ENCODE peak calls at places on chromosomes 4 and X, in four cellular contexts. One of them, this sample, is unnamed.

GRCh38 chrX:119292445-119292844 is 56.4 kb downstream of the PGRMC1 start:
- DNase-seq in H9: no peak
- DNase-seq in IMR-90: no peak
- DNase-seq in H1: no peak
- DNase-seq in this sample: peak

GRCh38 chr4:45155081-45155777 is 428.9 kb upstream of the GNPDA2 start:
- DNase-seq in H1: no peak
- DNase-seq in IMR-90: no peak
- DNase-seq in H9: no peak
- DNase-seq in this sample: peak

GRCh38 chr4:151991001-151991883 is 230.4 kb upstream of the GATB start:
- DNase-seq in IMR-90: no peak
- DNase-seq in H9: no peak
- DNase-seq in H1: no peak
- DNase-seq in this sample: no peak

GRCh38 chr4:68872442-68873217 is 56.8 kb downstream of the UGT2B10 start:
- DNase-seq in H9: no peak
- DNase-seq in H1: no peak
- DNase-seq in IMR-90: no peak
- DNase-seq in this sample: no peak

GRCh38 chr4:10281996-10282395 is 165.4 kb upstream of the WDR1 start:
- DNase-seq in H1: no peak
- DNase-seq in IMR-90: no peak
- DNase-seq in H9: no peak
- DNase-seq in this sample: no peak

GRCh38 chr4:24867766-24868296 is 45.0 kb downstream of the CCDC149 start:
- DNase-seq in H1: no peak
- DNase-seq in IMR-90: no peak
- DNase-seq in H9: peak
- DNase-seq in this sample: no peak

GRCh38 chr4:5746829-5747745 is 36.1 kb downstream of the EVC start:
- DNase-seq in H9: no peak
- DNase-seq in IMR-90: peak
- DNase-seq in H1: no peak
- DNase-seq in this sample: no peak

GRCh38 chrX:129755779-129756650 is 17.2 kb downstream of the XPNPEP2 start:
- DNase-seq in H9: peak
- DNase-seq in H1: no peak
- DNase-seq in IMR-90: no peak
- DNase-seq in this sample: peak

GRCh38 chrX:23515028-23515427 is 152.3 kb upstream of the PRDX4 start:
- DNase-seq in H1: no peak
- DNase-seq in H9: no peak
- DNase-seq in IMR-90: no peak
- DNase-seq in this sample: no peak

GRCh38 chrX:154732421-154733071 is 18.3 kb downstream of the GAB3 start:
- DNase-seq in H9: no peak
- DNase-seq in IMR-90: peak
- DNase-seq in H1: no peak
- DNase-seq in this sample: peak

GRCh38 chr4:156956359-156956758 is 15.2 kb downstream of the PDGFC start:
- DNase-seq in H9: no peak
- DNase-seq in IMR-90: no peak
- DNase-seq in H1: no peak
- DNase-seq in this sample: no peak

GRCh38 chr4:80221161-80221560 is 23.9 kb downstream of the PRDM8 start:
- DNase-seq in H9: no peak
- DNase-seq in H1: no peak
- DNase-seq in IMR-90: peak
- DNase-seq in this sample: no peak

GRCh38 chr4:75289843-75290616 is 224.2 kb downstream of the RCHY1 start:
- DNase-seq in H1: peak
- DNase-seq in IMR-90: no peak
- DNase-seq in H9: peak
- DNase-seq in this sample: peak

GRCh38 chr4:160546201-160546600 is 1443.3 kb downstream of the RAPGEF2 start:
- DNase-seq in H1: no peak
- DNase-seq in IMR-90: no peak
- DNase-seq in H9: no peak
- DNase-seq in this sample: peak

GRCh38 chr4:106898621-106899230 is 137.4 kb downstream of the DKK2 start:
- DNase-seq in IMR-90: peak
- DNase-seq in H9: peak
- DNase-seq in H1: no peak
- DNase-seq in this sample: peak

GRCh38 chr4:1991596-1992434 is 17.0 kb downstream of the NELFA start:
- DNase-seq in H9: no peak
- DNase-seq in IMR-90: no peak
- DNase-seq in H1: no peak
- DNase-seq in this sample: no peak

GRCh38 chr4:176569301-176569700 is 223.4 kb downstream of the VEGFC start:
- DNase-seq in H1: no peak
- DNase-seq in H9: no peak
- DNase-seq in IMR-90: no peak
- DNase-seq in this sample: no peak

GRCh38 chr4:153427363-153428071 is 38.6 kb upstream of the TMEM131L start:
- DNase-seq in H1: no peak
- DNase-seq in IMR-90: peak
- DNase-seq in H9: no peak
- DNase-seq in this sample: no peak

GRCh38 chr4:16616981-16617380 is 281.5 kb downstream of the LDB2 start:
- DNase-seq in H9: no peak
- DNase-seq in IMR-90: no peak
- DNase-seq in H1: no peak
- DNase-seq in this sample: no peak

GRCh38 chrX:97854071-97854470 is 970.4 kb downstream of the RPA4 start:
- DNase-seq in H1: no peak
- DNase-seq in IMR-90: no peak
- DNase-seq in H9: no peak
- DNase-seq in this sample: no peak

GRCh38 chrX:17375361-17375630 is 296 bp downstream of the NHS start:
- DNase-seq in H1: no peak
- DNase-seq in IMR-90: no peak
- DNase-seq in H9: peak
- DNase-seq in this sample: no peak

GRCh38 chr4:114311745-114312144 is 286.9 kb upstream of the UGT8 start:
- DNase-seq in H1: no peak
- DNase-seq in IMR-90: no peak
- DNase-seq in H9: no peak
- DNase-seq in this sample: no peak

GRCh38 chr4:107468812-107469211 is 251.2 kb downstream of the PAPSS1 start:
- DNase-seq in IMR-90: no peak
- DNase-seq in H9: no peak
- DNase-seq in H1: no peak
- DNase-seq in this sample: no peak

GRCh38 chr4:137531951-137532868 is at the start of gene PCDH18:
- DNase-seq in H1: peak
- DNase-seq in IMR-90: peak
- DNase-seq in H9: peak
- DNase-seq in this sample: peak

GRCh38 chr4:168917150-168917779 is 92.8 kb downstream of the CBR4 start:
- DNase-seq in H1: no peak
- DNase-seq in IMR-90: peak
- DNase-seq in H9: no peak
- DNase-seq in this sample: peak

GRCh38 chr4:98746936-98747658 is 88.7 kb upstream of the TSPAN5 start:
- DNase-seq in IMR-90: peak
- DNase-seq in H9: no peak
- DNase-seq in H1: no peak
- DNase-seq in this sample: no peak
- H3K27ac ChIP-seq in IMR-90: no peak
- H3K27ac ChIP-seq in H9: no peak
- H3K27ac ChIP-seq in H1: no peak
- H3K27ac ChIP-seq in this sample: no peak

GRCh38 chr4:53199356-53199755 is 166.5 kb downstream of the SCFD2 start:
- DNase-seq in IMR-90: no peak
- DNase-seq in H1: no peak
- DNase-seq in H9: no peak
- DNase-seq in this sample: no peak
- H3K56ac ChIP-seq in IMR-90: no peak
- H3K56ac ChIP-seq in H1: no peak
- H3K56ac ChIP-seq in H9: no peak
- H3K56ac ChIP-seq in this sample: no peak

DNA sequence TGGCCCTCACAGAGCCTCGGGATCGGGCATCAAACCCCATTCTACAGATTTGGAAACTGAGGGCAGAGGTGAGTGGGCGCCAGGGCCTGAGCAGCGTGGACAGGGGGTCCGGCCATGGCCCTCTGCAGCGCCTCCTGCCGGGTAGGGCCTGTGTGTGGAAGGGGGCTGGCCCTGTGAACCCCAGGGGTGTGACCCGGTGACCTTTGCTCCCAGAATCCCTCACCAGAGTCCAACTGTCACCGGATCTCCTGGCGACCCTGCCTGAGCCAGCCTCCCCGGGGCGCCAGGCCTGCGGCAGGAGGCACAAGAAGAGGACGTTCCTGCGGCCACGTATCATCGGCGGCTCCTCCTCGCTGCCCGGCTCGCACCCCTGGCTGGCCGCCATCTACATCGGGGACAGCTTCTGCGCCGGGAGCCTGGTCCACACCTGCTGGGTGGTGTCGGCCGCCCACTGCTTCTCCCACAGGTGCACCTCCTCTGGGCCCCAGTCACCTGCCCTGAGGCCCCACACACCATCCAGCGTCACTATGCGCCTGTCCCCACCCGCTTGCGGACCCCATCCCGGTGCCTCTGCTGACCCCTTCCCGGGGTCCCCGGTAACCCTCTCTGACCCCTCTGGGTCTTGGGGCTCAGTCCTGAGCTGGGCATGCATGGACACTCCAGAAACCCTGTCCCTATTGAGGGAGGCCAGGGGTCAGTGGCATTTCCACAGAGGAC is 4.2 kb downstream of the HGFAC start:
- DNase-seq in IMR-90: no peak
- DNase-seq in H9: no peak
- DNase-seq in H1: no peak
- DNase-seq in this sample: no peak
- H2BK15ac ChIP-seq in IMR-90: no peak
- H2BK15ac ChIP-seq in H9: no peak
- H2BK15ac ChIP-seq in H1: no peak
- H2BK15ac ChIP-seq in this sample: no peak

GRCh38 chrX:21528076-21528475 is 130.1 kb downstream of the KLHL34 start:
- DNase-seq in IMR-90: peak
- DNase-seq in H9: no peak
- DNase-seq in H1: no peak
- DNase-seq in this sample: no peak
- H3K27ac ChIP-seq in IMR-90: no peak
- H3K27ac ChIP-seq in H9: no peak
- H3K27ac ChIP-seq in H1: no peak
- H3K27ac ChIP-seq in this sample: no peak

DNA sequence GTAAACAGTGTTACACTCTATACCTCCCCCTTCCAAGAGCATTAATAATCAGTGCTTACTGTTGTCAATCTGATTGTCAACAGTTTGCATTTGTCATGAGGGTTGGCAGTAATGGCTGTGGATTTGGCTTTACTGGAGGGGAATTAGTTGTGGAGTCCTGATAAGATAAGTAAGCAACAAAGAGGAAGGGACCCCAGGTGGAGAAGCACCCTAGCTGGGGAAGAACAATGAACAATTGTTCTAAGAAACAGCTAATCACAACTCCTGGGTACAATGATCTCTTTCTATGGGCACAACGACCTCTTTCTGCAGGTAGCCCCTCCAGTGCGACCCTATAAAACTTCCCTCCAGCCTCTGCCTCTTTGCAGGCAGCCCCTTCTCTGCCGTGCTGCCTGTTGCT is 53.2 kb upstream of the CDKN2AIP start:
- DNase-seq in H9: no peak
- DNase-seq in IMR-90: no peak
- DNase-seq in H1: no peak
- DNase-seq in this sample: peak
- H3K56ac ChIP-seq in H9: no peak
- H3K56ac ChIP-seq in IMR-90: no peak
- H3K56ac ChIP-seq in H1: no peak
- H3K56ac ChIP-seq in this sample: peak

DNA sequence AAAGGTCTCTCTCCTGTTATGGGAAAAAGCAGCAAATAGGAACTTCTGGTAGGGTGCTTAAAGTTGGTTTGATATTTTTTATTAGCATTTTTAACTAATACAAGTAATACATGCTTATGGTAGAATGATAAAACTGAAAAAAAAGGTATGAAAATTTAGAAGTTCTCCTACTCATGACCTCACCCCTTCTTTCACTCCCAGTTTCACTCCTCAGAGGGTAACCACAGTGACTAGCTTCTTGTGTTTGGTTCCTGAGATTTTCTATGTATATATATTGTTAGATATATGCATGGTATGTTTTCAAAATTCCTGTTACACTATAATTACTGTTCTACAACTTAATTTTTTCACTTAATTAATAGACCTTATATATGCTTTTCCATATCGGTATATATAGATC is 66.5 kb downstream of the AR start:
- DNase-seq in H1: no peak
- DNase-seq in IMR-90: no peak
- DNase-seq in H9: no peak
- DNase-seq in this sample: no peak
- H2BK15ac ChIP-seq in H1: no peak
- H2BK15ac ChIP-seq in IMR-90: no peak
- H2BK15ac ChIP-seq in H9: no peak
- H2BK15ac ChIP-seq in this sample: no peak

GRCh38 chr4:39357002-39357401 is 9.2 kb downstream of the RFC1 start:
- DNase-seq in IMR-90: no peak
- DNase-seq in H9: no peak
- DNase-seq in H1: no peak
- DNase-seq in this sample: no peak

GRCh38 chr4:39348371-39349265 is 17.5 kb downstream of the RFC1 start:
- DNase-seq in H1: no peak
- DNase-seq in IMR-90: peak
- DNase-seq in H9: no peak
- DNase-seq in this sample: no peak

GRCh38 chr4:39349326-39349725 is 16.8 kb downstream of the RFC1 start:
- DNase-seq in H1: no peak
- DNase-seq in H9: no peak
- DNase-seq in IMR-90: no peak
- DNase-seq in this sample: no peak

GRCh38 chr4:39354178-39354503 is 12.0 kb downstream of the RFC1 start:
- DNase-seq in H1: no peak
- DNase-seq in H9: no peak
- DNase-seq in IMR-90: no peak
- DNase-seq in this sample: no peak

GRCh38 chr4:39353478-39354177 is 12.5 kb downstream of the RFC1 start:
- DNase-seq in H1: no peak
- DNase-seq in IMR-90: peak
- DNase-seq in H9: no peak
- DNase-seq in this sample: no peak
- H3K27ac ChIP-seq in H1: no peak
- H3K27ac ChIP-seq in IMR-90: peak
- H3K27ac ChIP-seq in H9: no peak
- H3K27ac ChIP-seq in this sample: no peak

This sample was measured in mesendoderm.